ENCODE peak calls at places on chromosomes 2 and 18, in ten cellular contexts. One of them, this sample, is unnamed.

GRCh38 chr18:57234346-57234745 is 87.5 kb downstream of the BOD1L2 start:
- DNase-seq in heart right ventricle: no peak
- DNase-seq in foreskin keratinocyte: no peak
- DNase-seq in uterus: no peak
- DNase-seq in mammary epithelial cell: no peak
- DNase-seq in K562: no peak
- DNase-seq in endothelial cell of umbilical vein: no peak
- DNase-seq in WERI-Rb-1: no peak
- DNase-seq in HL-60: no peak
- DNase-seq in brain microvascular endothelial cell: no peak
- DNase-seq in this sample: no peak

GRCh38 chr18:9869713-9870430 is 15.9 kb upstream of the TXNDC2 start:
- DNase-seq in heart right ventricle: no peak
- DNase-seq in foreskin keratinocyte: no peak
- DNase-seq in uterus: peak; percentile 75
- DNase-seq in mammary epithelial cell: peak; percentile 63
- DNase-seq in K562: peak; percentile 84
- DNase-seq in endothelial cell of umbilical vein: peak; percentile 31
- DNase-seq in WERI-Rb-1: no peak
- DNase-seq in HL-60: peak; percentile 89
- DNase-seq in brain microvascular endothelial cell: peak; percentile 47
- DNase-seq in this sample: peak; percentile 72

GRCh38 chr2:160076935-160077334 is 14.5 kb upstream of the PLA2R1 start:
- DNase-seq in heart right ventricle: no peak
- DNase-seq in foreskin keratinocyte: no peak
- DNase-seq in uterus: no peak
- DNase-seq in mammary epithelial cell: no peak
- DNase-seq in K562: no peak
- DNase-seq in endothelial cell of umbilical vein: no peak
- DNase-seq in WERI-Rb-1: no peak
- DNase-seq in HL-60: no peak
- DNase-seq in brain microvascular endothelial cell: no peak
- DNase-seq in this sample: no peak

GRCh38 chr2:235098736-235099494 is 147.1 kb downstream of the SH3BP4 start:
- DNase-seq in heart right ventricle: no peak
- DNase-seq in foreskin keratinocyte: no peak
- DNase-seq in uterus: no peak
- DNase-seq in mammary epithelial cell: no peak
- DNase-seq in K562: no peak
- DNase-seq in endothelial cell of umbilical vein: no peak
- DNase-seq in WERI-Rb-1: no peak
- DNase-seq in HL-60: no peak
- DNase-seq in brain microvascular endothelial cell: no peak
- DNase-seq in this sample: no peak

GRCh38 chr2:29013046-29013780 is 32.1 kb downstream of the TOGARAM2 start:
- DNase-seq in heart right ventricle: no peak
- DNase-seq in foreskin keratinocyte: no peak
- DNase-seq in uterus: no peak
- DNase-seq in mammary epithelial cell: no peak
- DNase-seq in K562: no peak
- DNase-seq in endothelial cell of umbilical vein: no peak
- DNase-seq in WERI-Rb-1: no peak
- DNase-seq in HL-60: no peak
- DNase-seq in brain microvascular endothelial cell: peak; percentile 31
- DNase-seq in this sample: peak; percentile 18

GRCh38 chr18:55455938-55456337 is 132.1 kb downstream of the TCF4 start:
- DNase-seq in heart right ventricle: no peak
- DNase-seq in foreskin keratinocyte: no peak
- DNase-seq in uterus: no peak
- DNase-seq in mammary epithelial cell: no peak
- DNase-seq in K562: no peak
- DNase-seq in endothelial cell of umbilical vein: no peak
- DNase-seq in WERI-Rb-1: no peak
- DNase-seq in HL-60: no peak
- DNase-seq in brain microvascular endothelial cell: no peak
- DNase-seq in this sample: no peak

GRCh38 chr2:172635548-172635947 is 79.7 kb downstream of the PDK1 start:
- DNase-seq in heart right ventricle: no peak
- DNase-seq in foreskin keratinocyte: no peak
- DNase-seq in uterus: no peak
- DNase-seq in mammary epithelial cell: no peak
- DNase-seq in K562: no peak
- DNase-seq in endothelial cell of umbilical vein: no peak
- DNase-seq in WERI-Rb-1: no peak
- DNase-seq in HL-60: no peak
- DNase-seq in brain microvascular endothelial cell: no peak
- DNase-seq in this sample: no peak

GRCh38 chr2:157190151-157190550 is 67.4 kb upstream of the GALNT5 start:
- DNase-seq in heart right ventricle: no peak
- DNase-seq in foreskin keratinocyte: peak; percentile 29
- DNase-seq in uterus: no peak
- DNase-seq in mammary epithelial cell: peak; percentile 58
- DNase-seq in K562: no peak
- DNase-seq in endothelial cell of umbilical vein: peak; percentile 64
- DNase-seq in WERI-Rb-1: no peak
- DNase-seq in HL-60: no peak
- DNase-seq in brain microvascular endothelial cell: peak; percentile 96
- DNase-seq in this sample: peak; percentile 10

GRCh38 chr2:240319855-240320560 is 115.5 kb upstream of the GPC1 start:
- DNase-seq in heart right ventricle: peak; percentile 61
- DNase-seq in foreskin keratinocyte: no peak
- DNase-seq in uterus: no peak
- DNase-seq in mammary epithelial cell: peak; percentile 93
- DNase-seq in K562: no peak
- DNase-seq in endothelial cell of umbilical vein: peak; percentile 72
- DNase-seq in WERI-Rb-1: no peak
- DNase-seq in HL-60: no peak
- DNase-seq in brain microvascular endothelial cell: peak; percentile 99
- DNase-seq in this sample: peak; percentile 64

GRCh38 chr18:22185723-22186386 is 16.5 kb downstream of the GATA6 start:
- DNase-seq in heart right ventricle: no peak
- DNase-seq in foreskin keratinocyte: no peak
- DNase-seq in uterus: no peak
- DNase-seq in mammary epithelial cell: no peak
- DNase-seq in K562: no peak
- DNase-seq in endothelial cell of umbilical vein: peak; percentile 21
- DNase-seq in WERI-Rb-1: no peak
- DNase-seq in HL-60: no peak
- DNase-seq in brain microvascular endothelial cell: no peak
- DNase-seq in this sample: no peak

GRCh38 chr18:22183647-22184161 is 14.3 kb downstream of the GATA6 start:
- DNase-seq in heart right ventricle: no peak
- DNase-seq in foreskin keratinocyte: no peak
- DNase-seq in uterus: no peak
- DNase-seq in mammary epithelial cell: no peak
- DNase-seq in K562: no peak
- DNase-seq in endothelial cell of umbilical vein: no peak
- DNase-seq in WERI-Rb-1: no peak
- DNase-seq in HL-60: no peak
- DNase-seq in brain microvascular endothelial cell: no peak
- DNase-seq in this sample: no peak

GRCh38 chr18:22188551-22189267 is 19.3 kb downstream of the GATA6 start:
- DNase-seq in heart right ventricle: no peak
- DNase-seq in foreskin keratinocyte: no peak
- DNase-seq in uterus: peak; percentile 54
- DNase-seq in mammary epithelial cell: no peak
- DNase-seq in K562: no peak
- DNase-seq in endothelial cell of umbilical vein: peak; percentile 51
- DNase-seq in WERI-Rb-1: no peak
- DNase-seq in HL-60: no peak
- DNase-seq in brain microvascular endothelial cell: no peak
- DNase-seq in this sample: no peak

GRCh38 chr18:22185298-22185697 is 15.9 kb downstream of the GATA6 start:
- DNase-seq in heart right ventricle: no peak
- DNase-seq in foreskin keratinocyte: no peak
- DNase-seq in uterus: no peak
- DNase-seq in mammary epithelial cell: no peak
- DNase-seq in K562: no peak
- DNase-seq in endothelial cell of umbilical vein: peak; percentile 21
- DNase-seq in WERI-Rb-1: no peak
- DNase-seq in HL-60: no peak
- DNase-seq in brain microvascular endothelial cell: no peak
- DNase-seq in this sample: no peak

DNA sequence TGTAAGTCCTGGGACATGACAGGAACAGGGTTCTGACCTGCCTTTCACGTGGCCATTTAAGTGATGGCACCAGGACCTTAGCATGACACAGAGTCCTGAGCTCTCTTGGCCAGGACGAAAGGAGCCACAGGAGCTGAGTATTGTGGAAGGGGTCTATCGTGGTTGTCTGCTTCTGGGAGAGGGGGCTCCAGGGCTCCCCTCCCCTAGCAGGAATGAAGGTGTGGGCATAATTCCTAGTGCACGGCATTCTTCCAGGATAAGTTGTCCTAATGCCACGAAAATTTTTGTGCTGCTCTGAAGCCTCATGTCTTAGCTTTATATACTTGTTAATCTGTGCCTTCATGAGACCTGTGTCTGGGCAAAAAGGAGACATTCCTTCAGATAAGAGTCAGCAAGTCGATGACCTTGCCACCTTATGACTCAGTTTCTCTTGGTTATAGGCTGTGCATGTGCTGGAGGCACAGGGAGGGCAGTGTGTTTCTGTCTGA is 17.1 kb downstream of the GATA6 start:
- DNase-seq in heart right ventricle: no peak
- DNase-seq in foreskin keratinocyte: peak; percentile 55
- DNase-seq in uterus: no peak
- DNase-seq in mammary epithelial cell: peak; percentile 55
- DNase-seq in K562: no peak
- DNase-seq in endothelial cell of umbilical vein: peak; percentile 40
- DNase-seq in WERI-Rb-1: no peak
- DNase-seq in HL-60: no peak
- DNase-seq in brain microvascular endothelial cell: peak; percentile 47
- DNase-seq in this sample: peak; percentile 48
- H3K27ac ChIP-seq in heart right ventricle: peak overlapping the region; percentile 24
- H3K27ac ChIP-seq in foreskin keratinocyte: no peak overlapping the region
- H3K27ac ChIP-seq in uterus: peak overlapping the region; percentile 87
- H3K27ac ChIP-seq in mammary epithelial cell: no peak overlapping the region
- H3K27ac ChIP-seq in K562: no peak overlapping the region
- H3K27ac ChIP-seq in endothelial cell of umbilical vein: peak overlapping the region; percentile 6
- H3K27ac ChIP-seq in WERI-Rb-1: no peak overlapping the region
- H3K27ac ChIP-seq in HL-60: no peak overlapping the region
- H3K27ac ChIP-seq in brain microvascular endothelial cell: no peak overlapping the region
- H3K27ac ChIP-seq in this sample: peak overlapping the region; percentile 75

GRCh38 chr2:98952971-98953370 is 16.9 kb upstream of the CRACDL start:
- DNase-seq in heart right ventricle: no peak
- DNase-seq in foreskin keratinocyte: no peak
- DNase-seq in uterus: no peak
- DNase-seq in mammary epithelial cell: peak; percentile 50
- DNase-seq in K562: no peak
- DNase-seq in endothelial cell of umbilical vein: no peak
- DNase-seq in WERI-Rb-1: no peak
- DNase-seq in HL-60: no peak
- DNase-seq in brain microvascular endothelial cell: peak; percentile 20
- DNase-seq in this sample: no peak
- TF ChIP-seq CTCF in heart right ventricle: no peak
- TF ChIP-seq CTCF in foreskin keratinocyte: no peak
- TF ChIP-seq CTCF in uterus: no peak
- TF ChIP-seq CTCF in mammary epithelial cell: no peak
- TF ChIP-seq CTCF in K562: no peak
- TF ChIP-seq CTCF in endothelial cell of umbilical vein: no peak
- TF ChIP-seq CTCF in WERI-Rb-1: no peak
- TF ChIP-seq CTCF in HL-60: no peak
- TF ChIP-seq CTCF in brain microvascular endothelial cell: no peak
- TF ChIP-seq CTCF in this sample: no peak

DNA sequence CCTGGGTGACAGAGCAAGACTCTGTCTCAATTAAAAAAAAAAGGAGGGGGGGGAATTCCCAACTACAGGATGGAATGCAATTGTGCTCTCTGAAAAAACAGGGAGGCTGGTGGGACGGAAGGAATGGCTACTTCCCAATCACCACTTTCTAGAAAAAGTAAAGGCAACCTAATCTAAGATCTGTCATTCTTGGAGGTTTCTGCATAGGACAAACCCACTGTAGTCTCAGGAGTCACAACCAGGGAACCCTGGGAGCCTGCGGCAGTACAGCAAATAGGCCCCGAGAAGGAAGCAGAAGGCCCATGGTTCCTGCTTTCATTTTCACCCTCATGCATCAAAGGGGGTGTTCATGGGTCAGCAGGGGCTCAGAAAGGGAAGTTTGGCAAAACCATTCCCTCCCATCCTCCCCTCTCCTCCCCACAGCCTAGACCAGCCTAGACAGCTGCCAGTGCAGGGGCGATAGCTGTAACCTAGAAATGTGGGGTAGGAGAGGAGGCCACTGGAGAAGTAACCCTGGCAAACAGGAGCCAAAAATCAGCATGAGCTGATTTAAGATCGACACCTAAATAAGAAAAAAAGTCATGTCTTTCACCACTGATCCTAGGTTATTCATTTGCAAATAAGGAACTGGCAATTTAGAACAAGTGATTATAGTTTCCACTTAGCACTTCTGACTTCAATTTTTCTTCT is 48.0 kb downstream of the TRABD2A start:
- DNase-seq in heart right ventricle: peak; percentile 34
- DNase-seq in foreskin keratinocyte: no peak
- DNase-seq in uterus: no peak
- DNase-seq in mammary epithelial cell: no peak
- DNase-seq in K562: no peak
- DNase-seq in endothelial cell of umbilical vein: no peak
- DNase-seq in WERI-Rb-1: no peak
- DNase-seq in HL-60: peak; percentile 59
- DNase-seq in brain microvascular endothelial cell: no peak
- DNase-seq in this sample: no peak
- H3K27ac ChIP-seq in heart right ventricle: no peak overlapping the region
- H3K27ac ChIP-seq in foreskin keratinocyte: no peak overlapping the region
- H3K27ac ChIP-seq in uterus: no peak overlapping the region
- H3K27ac ChIP-seq in mammary epithelial cell: no peak overlapping the region
- H3K27ac ChIP-seq in K562: no peak overlapping the region
- H3K27ac ChIP-seq in endothelial cell of umbilical vein: no peak overlapping the region
- H3K27ac ChIP-seq in WERI-Rb-1: no peak overlapping the region
- H3K27ac ChIP-seq in HL-60: peak overlapping the region; percentile 58
- H3K27ac ChIP-seq in brain microvascular endothelial cell: no peak overlapping the region
- H3K27ac ChIP-seq in this sample: no peak overlapping the region

DNA sequence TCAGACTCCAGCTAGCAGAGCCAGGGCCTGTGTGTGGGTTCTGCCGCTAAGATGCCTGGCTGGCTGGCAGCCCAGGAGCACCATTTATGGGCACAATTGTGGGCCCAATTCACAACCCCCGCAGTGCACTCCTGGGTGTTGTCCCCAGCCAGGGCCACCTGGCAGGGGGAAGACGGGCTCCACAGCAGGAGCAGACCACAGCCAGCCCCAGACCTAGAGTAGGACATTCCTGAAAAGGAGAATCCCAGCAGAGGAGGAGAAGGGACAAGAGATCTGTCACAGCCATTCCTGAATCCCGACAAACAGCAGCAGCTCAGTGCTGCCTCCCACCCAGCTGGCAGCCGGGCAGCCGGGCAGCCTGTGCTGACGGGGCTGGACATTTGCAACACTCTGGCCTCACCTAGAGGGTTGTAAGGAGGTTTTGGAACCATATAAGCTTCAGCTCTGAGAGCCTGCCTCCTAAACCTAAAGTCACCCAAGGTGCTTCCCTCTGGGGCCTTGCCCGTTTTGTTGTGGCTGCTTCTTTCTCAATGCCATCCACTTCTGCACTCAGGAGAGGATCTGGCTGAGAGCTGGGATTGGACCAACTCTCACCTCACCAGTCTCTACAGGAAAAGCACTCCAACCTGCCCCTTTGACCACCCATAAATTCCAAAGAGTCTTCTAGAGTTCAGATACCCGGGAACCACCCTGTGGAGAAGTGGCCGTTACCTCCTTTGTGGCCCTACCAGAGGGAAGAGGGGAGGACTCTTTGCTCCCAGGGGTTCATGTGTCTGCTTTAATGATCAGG is 4.1 kb upstream of the TMEM177 start:
- DNase-seq in heart right ventricle: no peak
- DNase-seq in foreskin keratinocyte: no peak
- DNase-seq in uterus: no peak
- DNase-seq in mammary epithelial cell: no peak
- DNase-seq in K562: no peak
- DNase-seq in endothelial cell of umbilical vein: no peak
- DNase-seq in WERI-Rb-1: no peak
- DNase-seq in HL-60: no peak
- DNase-seq in brain microvascular endothelial cell: no peak
- DNase-seq in this sample: no peak
- TF ChIP-seq CTCF in heart right ventricle: no peak
- TF ChIP-seq CTCF in foreskin keratinocyte: no peak
- TF ChIP-seq CTCF in uterus: no peak
- TF ChIP-seq CTCF in mammary epithelial cell: peak; percentile 5
- TF ChIP-seq CTCF in K562: no peak
- TF ChIP-seq CTCF in endothelial cell of umbilical vein: no peak
- TF ChIP-seq CTCF in WERI-Rb-1: peak; percentile 32
- TF ChIP-seq CTCF in HL-60: no peak
- TF ChIP-seq CTCF in brain microvascular endothelial cell: no peak
- TF ChIP-seq CTCF in this sample: no peak